ENCODE peak calls at places on chromosomes 1 and 21, in nine cellular contexts. One of them, this sample, is unnamed.

GRCh38 chr1:214404571-214405213 is 123.7 kb downstream of the SMYD2 start:
- DNase-seq in transverse colon: no peak
- DNase-seq in NB4: peak
- DNase-seq in A549: no peak
- DNase-seq in PC-3: peak
- DNase-seq in IMR-90: peak
- DNase-seq in SK-N-SH: no peak
- DNase-seq in aorta: no peak
- DNase-seq in HCT116: peak
- DNase-seq in this sample: no peak

GRCh38 chr1:204074274-204075115 is 1.6 kb downstream of the SOX13 start:
- DNase-seq in A549: peak
- DNase-seq in transverse colon: peak
- DNase-seq in IMR-90: peak
- DNase-seq in SK-N-SH: peak
- DNase-seq in aorta: peak
- DNase-seq in HCT116: no peak
- DNase-seq in PC-3: peak
- DNase-seq in NB4: no peak
- DNase-seq in this sample: peak

GRCh38 chr1:172398193-172398592 is 22.3 kb upstream of the C1orf105 start:
- DNase-seq in NB4: no peak
- DNase-seq in SK-N-SH: no peak
- DNase-seq in HCT116: no peak
- DNase-seq in aorta: no peak
- DNase-seq in A549: no peak
- DNase-seq in IMR-90: peak
- DNase-seq in transverse colon: no peak
- DNase-seq in PC-3: no peak
- DNase-seq in this sample: peak

GRCh38 chr1:205440476-205441317 is 15.1 kb downstream of the BLACAT1 start:
- DNase-seq in SK-N-SH: no peak
- DNase-seq in transverse colon: peak
- DNase-seq in NB4: peak
- DNase-seq in A549: no peak
- DNase-seq in PC-3: peak
- DNase-seq in IMR-90: peak
- DNase-seq in HCT116: peak
- DNase-seq in aorta: no peak
- DNase-seq in this sample: no peak

GRCh38 chr21:46005481-46005881 is 23.9 kb downstream of the COL6A1 start:
- DNase-seq in IMR-90: no peak
- DNase-seq in SK-N-SH: peak
- DNase-seq in NB4: no peak
- DNase-seq in A549: no peak
- DNase-seq in PC-3: no peak
- DNase-seq in HCT116: no peak
- DNase-seq in aorta: no peak
- DNase-seq in transverse colon: peak
- DNase-seq in this sample: no peak

GRCh38 chr1:62436466-62437272 is at the start of gene USP1:
- DNase-seq in A549: peak
- DNase-seq in aorta: peak
- DNase-seq in IMR-90: peak
- DNase-seq in NB4: peak
- DNase-seq in SK-N-SH: peak
- DNase-seq in HCT116: peak
- DNase-seq in PC-3: peak
- DNase-seq in transverse colon: peak
- DNase-seq in this sample: peak

GRCh38 chr1:104402178-104402577 is 652.5 kb downstream of the AMY1C start:
- DNase-seq in aorta: no peak
- DNase-seq in IMR-90: no peak
- DNase-seq in A549: no peak
- DNase-seq in SK-N-SH: no peak
- DNase-seq in transverse colon: no peak
- DNase-seq in PC-3: no peak
- DNase-seq in NB4: no peak
- DNase-seq in HCT116: no peak
- DNase-seq in this sample: no peak

GRCh38 chr1:31587720-31588423 is 11.6 kb downstream of the TINAGL1 start:
- DNase-seq in transverse colon: peak
- DNase-seq in aorta: peak
- DNase-seq in PC-3: peak
- DNase-seq in NB4: peak
- DNase-seq in HCT116: no peak
- DNase-seq in SK-N-SH: peak
- DNase-seq in A549: peak
- DNase-seq in IMR-90: no peak
- DNase-seq in this sample: peak

DNA sequence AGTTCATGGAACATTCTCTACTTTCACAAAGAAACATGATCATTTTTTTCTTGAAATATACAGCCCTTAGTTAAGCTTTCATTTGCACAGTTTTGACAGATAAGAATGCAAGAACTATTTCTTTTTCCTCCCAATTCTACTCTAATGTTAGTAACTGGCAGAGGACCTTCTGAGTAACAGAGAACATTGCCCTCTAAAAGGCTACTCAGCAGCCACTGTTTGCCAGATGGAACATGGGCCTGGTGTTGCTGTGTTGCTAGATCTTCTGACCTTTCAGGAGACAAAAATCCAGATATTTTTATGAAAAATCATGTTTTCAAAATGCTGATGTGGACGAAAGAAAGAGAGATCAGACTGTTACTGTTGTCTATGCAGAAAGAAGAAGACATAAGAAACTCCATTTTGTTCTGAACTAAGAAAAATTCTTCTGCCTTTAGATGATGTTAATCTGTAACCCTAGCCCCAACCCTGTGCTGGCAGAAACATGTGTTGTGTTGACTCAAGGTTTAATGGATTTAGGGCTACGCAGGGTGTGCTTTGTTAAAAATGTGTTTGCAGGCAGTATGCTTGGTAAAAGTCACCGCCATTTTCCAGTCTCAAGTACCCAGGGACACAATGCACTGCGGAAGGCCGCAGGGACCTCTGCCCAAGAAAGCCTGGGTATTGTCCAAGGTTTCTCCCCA is 2.9 kb upstream of the PRDX6 start:
- DNase-seq in aorta: no peak
- DNase-seq in transverse colon: peak
- DNase-seq in SK-N-SH: no peak
- DNase-seq in NB4: no peak
- DNase-seq in A549: no peak
- DNase-seq in IMR-90: peak
- DNase-seq in HCT116: no peak
- DNase-seq in PC-3: peak
- DNase-seq in this sample: no peak
- H3K4me3 ChIP-seq in aorta: no peak
- H3K4me3 ChIP-seq in transverse colon: no peak
- H3K4me3 ChIP-seq in SK-N-SH: peak
- H3K4me3 ChIP-seq in NB4: no peak
- H3K4me3 ChIP-seq in A549: no peak
- H3K4me3 ChIP-seq in IMR-90: no peak
- H3K4me3 ChIP-seq in HCT116: peak
- H3K4me3 ChIP-seq in PC-3: peak
- H3K4me3 ChIP-seq in this sample: no peak

GRCh38 chr1:2233468-2233867 is 5.3 kb downstream of the SKI start:
- DNase-seq in PC-3: no peak
- DNase-seq in transverse colon: no peak
- DNase-seq in aorta: peak
- DNase-seq in IMR-90: no peak
- DNase-seq in SK-N-SH: no peak
- DNase-seq in NB4: peak
- DNase-seq in A549: no peak
- DNase-seq in HCT116: no peak
- DNase-seq in this sample: no peak

GRCh38 chr1:2232916-2233438 is 4.9 kb downstream of the SKI start:
- DNase-seq in A549: no peak
- DNase-seq in PC-3: no peak
- DNase-seq in SK-N-SH: no peak
- DNase-seq in HCT116: no peak
- DNase-seq in transverse colon: no peak
- DNase-seq in NB4: no peak
- DNase-seq in aorta: peak
- DNase-seq in IMR-90: no peak
- DNase-seq in this sample: no peak

GRCh38 chr1:2234762-2235113 is 6.6 kb downstream of the SKI start:
- DNase-seq in HCT116: no peak
- DNase-seq in SK-N-SH: no peak
- DNase-seq in A549: no peak
- DNase-seq in NB4: no peak
- DNase-seq in PC-3: no peak
- DNase-seq in IMR-90: no peak
- DNase-seq in aorta: peak
- DNase-seq in transverse colon: no peak
- DNase-seq in this sample: peak

GRCh38 chr1:2235300-2235998 is 7.3 kb downstream of the SKI start:
- DNase-seq in transverse colon: no peak
- DNase-seq in SK-N-SH: no peak
- DNase-seq in HCT116: no peak
- DNase-seq in NB4: no peak
- DNase-seq in PC-3: no peak
- DNase-seq in aorta: peak
- DNase-seq in A549: no peak
- DNase-seq in IMR-90: no peak
- DNase-seq in this sample: no peak

DNA sequence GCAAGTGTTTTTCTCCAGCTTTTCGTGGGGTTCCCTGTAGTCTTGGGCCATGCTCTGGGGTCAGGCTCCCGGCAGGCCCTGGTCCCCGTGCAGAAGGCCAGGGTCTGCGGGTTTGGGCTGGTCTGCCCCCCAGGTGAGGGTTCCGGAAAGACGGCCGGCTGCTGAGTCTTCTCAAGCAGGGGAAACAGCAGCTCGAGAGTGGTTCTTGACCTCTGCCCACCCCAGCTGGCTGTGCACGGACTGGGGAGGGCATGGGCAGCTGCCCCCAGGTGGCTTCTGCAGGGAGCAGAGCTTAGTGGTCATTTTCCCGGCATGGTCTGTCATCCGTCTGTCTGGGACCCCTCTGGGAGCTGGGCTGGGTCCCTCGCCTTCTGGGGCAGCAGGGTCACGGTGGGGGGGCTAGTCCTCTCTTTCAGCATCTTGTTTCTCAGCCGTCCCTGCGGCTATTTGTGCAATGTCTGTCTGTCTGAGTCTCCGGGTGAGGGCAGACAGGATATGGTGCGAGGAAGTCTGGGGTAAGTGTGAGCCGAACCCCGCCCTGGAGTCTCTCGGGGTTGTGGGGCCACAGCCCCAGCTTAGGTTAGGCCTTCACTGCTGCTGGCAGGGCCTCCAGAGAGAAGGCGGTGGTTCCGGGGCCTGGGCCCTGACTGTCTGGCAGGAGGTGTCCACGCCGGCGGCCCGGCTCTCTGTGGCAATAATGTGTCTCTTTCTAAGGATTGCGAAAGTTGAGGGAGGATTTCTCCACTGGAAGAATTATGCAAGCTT is 6.1 kb downstream of the SKI start:
- DNase-seq in IMR-90: peak
- DNase-seq in transverse colon: peak
- DNase-seq in SK-N-SH: no peak
- DNase-seq in aorta: peak
- DNase-seq in NB4: peak
- DNase-seq in A549: no peak
- DNase-seq in PC-3: peak
- DNase-seq in HCT116: no peak
- DNase-seq in this sample: peak
- H3K4me3 ChIP-seq in IMR-90: no peak
- H3K4me3 ChIP-seq in transverse colon: no peak
- H3K4me3 ChIP-seq in SK-N-SH: no peak
- H3K4me3 ChIP-seq in aorta: peak
- H3K4me3 ChIP-seq in NB4: peak
- H3K4me3 ChIP-seq in A549: peak
- H3K4me3 ChIP-seq in PC-3: no peak
- H3K4me3 ChIP-seq in HCT116: no peak
- H3K4me3 ChIP-seq in this sample: peak

DNA sequence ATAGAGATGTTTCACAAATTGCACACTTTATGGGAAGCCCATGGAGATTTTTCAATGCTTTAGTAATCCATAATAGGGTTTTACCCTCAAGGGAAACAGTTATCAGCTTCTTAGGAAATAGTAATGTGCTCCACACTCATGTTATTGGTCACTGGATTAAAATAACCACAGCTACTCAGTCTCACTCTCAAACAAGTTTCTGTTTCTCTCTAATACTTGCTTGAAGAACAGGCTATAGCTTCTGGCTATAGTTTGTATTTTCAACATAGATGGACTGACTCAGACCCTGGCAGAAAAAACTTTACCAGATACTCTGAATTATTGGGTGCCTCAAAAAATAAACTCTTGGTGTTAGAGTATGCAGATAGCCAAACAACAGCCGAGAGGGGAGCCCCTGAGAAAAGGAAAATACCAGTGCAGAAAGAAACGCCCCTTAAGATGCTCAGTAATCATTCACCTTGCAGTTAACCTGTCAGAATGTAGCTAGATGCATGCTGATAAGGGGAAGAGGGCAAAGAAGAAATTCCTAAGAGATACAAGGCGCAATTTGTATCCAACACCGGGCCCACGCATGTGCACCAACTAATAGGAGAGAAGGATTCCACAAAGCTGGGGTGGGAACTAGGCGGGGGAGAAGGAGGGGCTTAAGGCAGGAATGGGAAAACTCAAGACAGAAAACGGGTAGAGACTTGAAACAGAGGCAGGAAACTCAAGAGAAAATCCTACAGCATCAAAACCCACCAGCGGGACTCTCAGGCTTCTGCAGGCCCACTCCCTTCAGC is 30.4 kb upstream of the PDE4B start:
- DNase-seq in transverse colon: no peak
- DNase-seq in PC-3: peak
- DNase-seq in NB4: no peak
- DNase-seq in aorta: no peak
- DNase-seq in IMR-90: peak
- DNase-seq in A549: no peak
- DNase-seq in SK-N-SH: no peak
- DNase-seq in HCT116: no peak
- DNase-seq in this sample: no peak
- H3K4me3 ChIP-seq in transverse colon: no peak
- H3K4me3 ChIP-seq in PC-3: peak
- H3K4me3 ChIP-seq in NB4: no peak
- H3K4me3 ChIP-seq in aorta: no peak
- H3K4me3 ChIP-seq in IMR-90: peak
- H3K4me3 ChIP-seq in A549: no peak
- H3K4me3 ChIP-seq in SK-N-SH: no peak
- H3K4me3 ChIP-seq in HCT116: no peak
- H3K4me3 ChIP-seq in this sample: no peak

DNA sequence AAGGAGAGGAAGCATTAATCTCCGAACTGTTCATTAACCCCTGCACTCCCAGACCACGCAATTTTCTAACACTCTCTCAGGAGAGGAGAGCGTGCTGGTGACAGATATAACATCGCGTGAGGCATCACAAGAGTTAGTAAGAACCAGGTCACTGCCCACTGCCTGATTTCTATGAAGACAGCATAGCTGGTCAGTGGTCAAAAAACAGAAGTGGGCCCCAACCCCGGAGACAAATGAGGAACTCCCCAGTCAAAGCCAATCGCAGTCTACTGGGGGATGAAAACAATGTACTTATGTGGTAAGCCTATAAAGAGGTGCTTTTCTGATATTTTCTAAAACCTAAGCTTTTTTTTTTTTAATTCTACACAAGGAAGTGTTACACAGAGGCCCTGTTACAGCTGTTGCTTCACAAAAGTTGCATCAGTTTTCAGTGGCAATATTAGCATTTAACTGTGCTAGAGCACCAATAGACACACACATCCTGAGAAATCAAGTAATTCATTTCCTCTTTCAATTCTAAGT is 231.8 kb upstream of the IRF2BP2 start:
- DNase-seq in NB4: peak
- DNase-seq in aorta: peak
- DNase-seq in IMR-90: peak
- DNase-seq in HCT116: no peak
- DNase-seq in SK-N-SH: no peak
- DNase-seq in transverse colon: no peak
- DNase-seq in A549: no peak
- DNase-seq in PC-3: no peak
- DNase-seq in this sample: peak
- H3K4me3 ChIP-seq in NB4: no peak
- H3K4me3 ChIP-seq in aorta: no peak
- H3K4me3 ChIP-seq in IMR-90: no peak
- H3K4me3 ChIP-seq in HCT116: no peak
- H3K4me3 ChIP-seq in SK-N-SH: no peak
- H3K4me3 ChIP-seq in transverse colon: no peak
- H3K4me3 ChIP-seq in A549: no peak
- H3K4me3 ChIP-seq in PC-3: no peak
- H3K4me3 ChIP-seq in this sample: no peak